ENCODE peak calls at places on chromosomes 7 and 10, in five cellular contexts. One of them, this sample, is unnamed.

GRCh38 chr10:35150335-35150734 is 23.7 kb downstream of the CREM start:
- DNase-seq in uterus: no peak
- DNase-seq in tibial artery: no peak
- DNase-seq in substantia nigra: no peak
- DNase-seq in dorsolateral prefrontal cortex: no peak
- DNase-seq in this sample: no peak

GRCh38 chr7:23373151-23374004 is 74.2 kb downstream of the MALSU1 start:
- DNase-seq in uterus: no peak
- DNase-seq in tibial artery: no peak
- DNase-seq in substantia nigra: no peak
- DNase-seq in dorsolateral prefrontal cortex: no peak
- DNase-seq in this sample: no peak

GRCh38 chr7:100102950-100103840 is 1.8 kb downstream of the AP4M1 start:
- DNase-seq in uterus: no peak
- DNase-seq in tibial artery: no peak
- DNase-seq in substantia nigra: no peak
- DNase-seq in dorsolateral prefrontal cortex: no peak
- DNase-seq in this sample: no peak

GRCh38 chr10:77943086-77943901 is 16.7 kb upstream of the DLG5 start:
- DNase-seq in uterus: peak
- DNase-seq in tibial artery: no peak
- DNase-seq in substantia nigra: no peak
- DNase-seq in dorsolateral prefrontal cortex: no peak
- DNase-seq in this sample: no peak

GRCh38 chr10:124142960-124143359 is 49.6 kb upstream of the CHST15 start:
- DNase-seq in uterus: peak
- DNase-seq in tibial artery: no peak
- DNase-seq in substantia nigra: no peak
- DNase-seq in dorsolateral prefrontal cortex: no peak
- DNase-seq in this sample: no peak

GRCh38 chr10:106555599-106555998 is 608.9 kb downstream of the SORCS1 start:
- DNase-seq in uterus: no peak
- DNase-seq in tibial artery: no peak
- DNase-seq in substantia nigra: no peak
- DNase-seq in dorsolateral prefrontal cortex: no peak
- DNase-seq in this sample: no peak

GRCh38 chr7:91922857-91923256 is 17.8 kb upstream of the AKAP9 start:
- DNase-seq in uterus: no peak
- DNase-seq in tibial artery: no peak
- DNase-seq in substantia nigra: no peak
- DNase-seq in dorsolateral prefrontal cortex: no peak
- DNase-seq in this sample: no peak

GRCh38 chr7:45215611-45216062 is 58.0 kb downstream of the RAMP3 start:
- DNase-seq in uterus: no peak
- DNase-seq in tibial artery: no peak
- DNase-seq in substantia nigra: no peak
- DNase-seq in dorsolateral prefrontal cortex: peak
- DNase-seq in this sample: no peak

GRCh38 chr7:69710773-69711445 is 112.6 kb downstream of the AUTS2 start:
- DNase-seq in uterus: no peak
- DNase-seq in tibial artery: no peak
- DNase-seq in substantia nigra: no peak
- DNase-seq in dorsolateral prefrontal cortex: no peak
- DNase-seq in this sample: no peak

GRCh38 chr10:125264091-125264490 is 103.7 kb upstream of the CTBP2 start:
- DNase-seq in uterus: no peak
- DNase-seq in tibial artery: no peak
- DNase-seq in substantia nigra: no peak
- DNase-seq in dorsolateral prefrontal cortex: no peak
- DNase-seq in this sample: no peak

GRCh38 chr7:47901542-47901941 is 46.7 kb downstream of the PKD1L1 start:
- DNase-seq in uterus: no peak
- DNase-seq in tibial artery: no peak
- DNase-seq in substantia nigra: no peak
- DNase-seq in dorsolateral prefrontal cortex: no peak
- DNase-seq in this sample: no peak

GRCh38 chr10:109412353-109412752 is 511.0 kb downstream of the XPNPEP1 start:
- DNase-seq in uterus: peak
- DNase-seq in tibial artery: no peak
- DNase-seq in substantia nigra: no peak
- DNase-seq in dorsolateral prefrontal cortex: no peak
- DNase-seq in this sample: no peak

GRCh38 chr7:24834150-24834798 is 77.0 kb upstream of the GSDME start:
- DNase-seq in uterus: no peak
- DNase-seq in tibial artery: peak
- DNase-seq in substantia nigra: no peak
- DNase-seq in dorsolateral prefrontal cortex: peak
- DNase-seq in this sample: no peak

GRCh38 chr7:108584211-108584610 is 14.5 kb downstream of the DNAJB9 start:
- DNase-seq in uterus: no peak
- DNase-seq in tibial artery: no peak
- DNase-seq in substantia nigra: no peak
- DNase-seq in dorsolateral prefrontal cortex: no peak
- DNase-seq in this sample: no peak

GRCh38 chr7:82015751-82016150 is 245.9 kb upstream of the HGF start:
- DNase-seq in uterus: no peak
- DNase-seq in tibial artery: no peak
- DNase-seq in substantia nigra: no peak
- DNase-seq in dorsolateral prefrontal cortex: no peak
- DNase-seq in this sample: no peak

GRCh38 chr10:5446390-5446926 is 34.1 kb downstream of the NET1 start:
- DNase-seq in uterus: peak
- DNase-seq in tibial artery: peak
- DNase-seq in substantia nigra: no peak
- DNase-seq in dorsolateral prefrontal cortex: peak
- DNase-seq in this sample: peak

GRCh38 chr7:36034020-36034419 is 119.0 kb upstream of the EEPD1 start:
- DNase-seq in uterus: no peak
- DNase-seq in tibial artery: no peak
- DNase-seq in substantia nigra: no peak
- DNase-seq in dorsolateral prefrontal cortex: no peak
- DNase-seq in this sample: no peak

GRCh38 chr7:69682518-69682917 is 84.2 kb downstream of the AUTS2 start:
- DNase-seq in uterus: no peak
- DNase-seq in tibial artery: no peak
- DNase-seq in substantia nigra: no peak
- DNase-seq in dorsolateral prefrontal cortex: no peak
- DNase-seq in this sample: no peak

GRCh38 chr10:114271014-114271778 is 32.1 kb downstream of the VWA2 start:
- DNase-seq in uterus: no peak
- DNase-seq in tibial artery: no peak
- DNase-seq in substantia nigra: no peak
- DNase-seq in dorsolateral prefrontal cortex: no peak
- DNase-seq in this sample: no peak

GRCh38 chr7:42285383-42285824 is 48.4 kb upstream of the GLI3 start:
- DNase-seq in uterus: no peak
- DNase-seq in tibial artery: no peak
- DNase-seq in substantia nigra: no peak
- DNase-seq in dorsolateral prefrontal cortex: no peak
- DNase-seq in this sample: no peak

GRCh38 chr7:105003275-105003674 is 10.7 kb upstream of the KMT2E start:
- DNase-seq in uterus: peak
- DNase-seq in tibial artery: peak
- DNase-seq in substantia nigra: no peak
- DNase-seq in dorsolateral prefrontal cortex: peak
- DNase-seq in this sample: peak

GRCh38 chr7:73343671-73344380 is 15.9 kb downstream of the FKBP6 start:
- DNase-seq in uterus: no peak
- DNase-seq in tibial artery: no peak
- DNase-seq in substantia nigra: no peak
- DNase-seq in dorsolateral prefrontal cortex: no peak
- DNase-seq in this sample: no peak

GRCh38 chr7:142476077-142476476 is 218.2 kb upstream of the PRSS58 start:
- DNase-seq in uterus: no peak
- DNase-seq in tibial artery: no peak
- DNase-seq in substantia nigra: no peak
- DNase-seq in dorsolateral prefrontal cortex: no peak
- DNase-seq in this sample: no peak

GRCh38 chr10:124917168-124917938 is 24.6 kb upstream of the ZRANB1 start:
- DNase-seq in uterus: peak
- DNase-seq in tibial artery: peak
- DNase-seq in substantia nigra: no peak
- DNase-seq in dorsolateral prefrontal cortex: no peak
- DNase-seq in this sample: peak

GRCh38 chr7:22318376-22318775 is 38.6 kb downstream of the RAPGEF5 start:
- DNase-seq in uterus: no peak
- DNase-seq in tibial artery: no peak
- DNase-seq in substantia nigra: no peak
- DNase-seq in dorsolateral prefrontal cortex: no peak
- DNase-seq in this sample: no peak

GRCh38 chr7:116113310-116113709 is 82.7 kb upstream of the TFEC start:
- DNase-seq in uterus: no peak
- DNase-seq in tibial artery: no peak
- DNase-seq in substantia nigra: no peak
- DNase-seq in dorsolateral prefrontal cortex: no peak
- DNase-seq in this sample: no peak

GRCh38 chr10:124092270-124093075 is 925 bp downstream of the CHST15 start:
- DNase-seq in uterus: peak
- DNase-seq in tibial artery: peak
- DNase-seq in substantia nigra: no peak
- DNase-seq in dorsolateral prefrontal cortex: peak
- DNase-seq in this sample: peak

GRCh38 chr10:100620087-100620835 is 84.5 kb downstream of the HIF1AN start:
- DNase-seq in uterus: no peak
- DNase-seq in tibial artery: no peak
- DNase-seq in substantia nigra: no peak
- DNase-seq in dorsolateral prefrontal cortex: no peak
- DNase-seq in this sample: no peak

GRCh38 chr7:102991540-102992214 is 78.9 kb downstream of the LRRC17 start:
- DNase-seq in uterus: no peak
- DNase-seq in tibial artery: peak
- DNase-seq in substantia nigra: no peak
- DNase-seq in dorsolateral prefrontal cortex: no peak
- DNase-seq in this sample: no peak

GRCh38 chr7:148662646-148663045 is 36.1 kb upstream of the CUL1 start:
- DNase-seq in uterus: no peak
- DNase-seq in tibial artery: no peak
- DNase-seq in substantia nigra: no peak
- DNase-seq in dorsolateral prefrontal cortex: no peak
- DNase-seq in this sample: no peak

GRCh38 chr7:40219917-40220316 is 85.1 kb downstream of the SUGCT start:
- DNase-seq in uterus: no peak
- DNase-seq in tibial artery: no peak
- DNase-seq in substantia nigra: no peak
- DNase-seq in dorsolateral prefrontal cortex: no peak
- DNase-seq in this sample: no peak

GRCh38 chr10:132291826-132292225 is 15.9 kb downstream of the STK32C start:
- DNase-seq in uterus: no peak
- DNase-seq in tibial artery: no peak
- DNase-seq in substantia nigra: no peak
- DNase-seq in dorsolateral prefrontal cortex: peak
- DNase-seq in this sample: no peak

GRCh38 chr10:55470840-55471239 is 669.8 kb upstream of the PCDH15 start:
- DNase-seq in uterus: no peak
- DNase-seq in tibial artery: no peak
- DNase-seq in substantia nigra: no peak
- DNase-seq in dorsolateral prefrontal cortex: no peak
- DNase-seq in this sample: no peak

GRCh38 chr10:30183076-30183402 is 123.7 kb upstream of the JCAD start:
- DNase-seq in uterus: no peak
- DNase-seq in tibial artery: no peak
- DNase-seq in substantia nigra: no peak
- DNase-seq in dorsolateral prefrontal cortex: no peak
- DNase-seq in this sample: no peak
- H3K27ac ChIP-seq in uterus: peak
- H3K27ac ChIP-seq in tibial artery: peak
- H3K27ac ChIP-seq in substantia nigra: no peak
- H3K27ac ChIP-seq in dorsolateral prefrontal cortex: no peak
- H3K27ac ChIP-seq in this sample: no peak

GRCh38 chr10:33270971-33271370 is 63.5 kb downstream of the NRP1 start:
- DNase-seq in uterus: no peak
- DNase-seq in tibial artery: no peak
- DNase-seq in substantia nigra: no peak
- DNase-seq in dorsolateral prefrontal cortex: no peak
- DNase-seq in this sample: no peak

GRCh38 chr10:33273295-33274002 is 61.0 kb downstream of the NRP1 start:
- DNase-seq in uterus: peak
- DNase-seq in tibial artery: peak
- DNase-seq in substantia nigra: no peak
- DNase-seq in dorsolateral prefrontal cortex: peak
- DNase-seq in this sample: peak

GRCh38 chr10:33276282-33276923 is 58.1 kb downstream of the NRP1 start:
- DNase-seq in uterus: no peak
- DNase-seq in tibial artery: no peak
- DNase-seq in substantia nigra: no peak
- DNase-seq in dorsolateral prefrontal cortex: no peak
- DNase-seq in this sample: no peak

GRCh38 chr10:33274096-33274785 is 60.2 kb downstream of the NRP1 start:
- DNase-seq in uterus: no peak
- DNase-seq in tibial artery: no peak
- DNase-seq in substantia nigra: no peak
- DNase-seq in dorsolateral prefrontal cortex: no peak
- DNase-seq in this sample: no peak

GRCh38 chr10:33271969-33272583 is 62.4 kb downstream of the NRP1 start:
- DNase-seq in uterus: no peak
- DNase-seq in tibial artery: no peak
- DNase-seq in substantia nigra: no peak
- DNase-seq in dorsolateral prefrontal cortex: no peak
- DNase-seq in this sample: no peak
- H3K27ac ChIP-seq in uterus: peak
- H3K27ac ChIP-seq in tibial artery: peak
- H3K27ac ChIP-seq in substantia nigra: no peak
- H3K27ac ChIP-seq in dorsolateral prefrontal cortex: no peak
- H3K27ac ChIP-seq in this sample: peak

DNA sequence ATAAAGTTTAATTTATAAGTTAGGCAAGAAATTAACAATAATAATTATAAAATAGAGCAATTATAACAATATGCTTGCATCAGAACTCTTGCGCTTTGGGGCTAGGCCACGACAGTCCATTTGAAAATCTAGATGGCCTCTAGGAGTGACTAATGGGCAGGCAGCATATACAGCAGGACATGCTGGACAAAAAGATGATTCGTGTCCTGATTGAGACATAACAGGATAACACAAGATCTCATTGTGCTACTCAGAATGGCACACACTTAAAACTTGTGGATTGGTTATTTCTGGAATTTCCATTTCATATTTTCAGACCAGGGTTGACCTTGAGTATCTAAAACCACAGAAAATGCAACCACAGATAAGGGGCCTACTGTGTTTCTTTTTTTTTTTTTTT is 27.5 kb downstream of the CTNNA3 start:
- DNase-seq in uterus: no peak
- DNase-seq in tibial artery: no peak
- DNase-seq in substantia nigra: no peak
- DNase-seq in dorsolateral prefrontal cortex: no peak
- DNase-seq in this sample: no peak
- H3K27ac ChIP-seq in uterus: no peak
- H3K27ac ChIP-seq in tibial artery: no peak
- H3K27ac ChIP-seq in substantia nigra: no peak
- H3K27ac ChIP-seq in dorsolateral prefrontal cortex: no peak
- H3K27ac ChIP-seq in this sample: no peak

DNA sequence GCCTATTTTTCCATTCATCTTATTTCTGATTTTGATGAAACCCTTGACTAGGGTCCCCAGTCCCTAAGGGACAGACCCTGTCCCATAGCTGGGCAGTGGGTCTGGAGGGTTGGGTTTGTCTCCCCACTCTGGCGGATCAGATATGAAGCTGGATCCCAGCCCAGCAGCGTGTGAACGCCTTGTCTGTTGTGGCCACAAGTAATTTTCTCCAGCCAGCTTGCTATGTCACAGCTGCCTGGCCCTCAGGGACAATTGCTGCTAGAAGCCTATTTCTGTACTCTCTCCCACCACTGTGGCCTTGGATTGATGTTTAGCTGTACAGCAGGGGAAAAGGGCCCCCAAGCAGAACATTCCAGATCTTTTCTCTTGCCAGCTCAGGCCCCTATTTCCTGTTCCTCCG is 53.6 kb upstream of the WAC start:
- DNase-seq in uterus: no peak
- DNase-seq in tibial artery: no peak
- DNase-seq in substantia nigra: no peak
- DNase-seq in dorsolateral prefrontal cortex: no peak
- DNase-seq in this sample: no peak
- H3K27ac ChIP-seq in uterus: no peak
- H3K27ac ChIP-seq in tibial artery: no peak
- H3K27ac ChIP-seq in substantia nigra: no peak
- H3K27ac ChIP-seq in dorsolateral prefrontal cortex: peak
- H3K27ac ChIP-seq in this sample: no peak

This sample was measured in right cardiac atrium.